ENCODE peak calls at places on chromosomes 7 and 10, in seven cellular contexts. P is cardiac muscle cell; V is bronchial epithelial cell; R is lower lobe of right lung; S is BE2C; A is transverse colon; Y is CD8-positive, alpha-beta T cell. E is an unnamed sample.

GRCh38 chr10:63166742-63167258 is 33.7 kb downstream of the NRBF2 start:
- DNase-seq in Y (peak; percentile 17), V (peak; percentile 79), A (no peak), R (no peak), S (peak; percentile 31), P (peak; percentile 90), E (peak; percentile 80)

GRCh38 chr7:8217200-8218068 is 44.5 kb downstream of the ICA1 start:
- DNase-seq in P (peak; percentile 79), Y (peak; percentile 55), R (no peak), A (no peak), S (peak; percentile 45), V (peak; percentile 69), E (no peak)

GRCh38 chr10:79422178-79422892 is 23.1 kb downstream of the ZCCHC24 start:
- DNase-seq in Y (no peak), R (peak; percentile 44), S (peak; percentile 69), P (peak; percentile 94), V (no peak), A (no peak), E (no peak)

GRCh38 chr7:154856737-154857136 is 146.2 kb downstream of the PAXIP1 start:
- DNase-seq in Y (no peak), V (no peak), A (no peak), S (no peak), P (no peak), R (no peak), E (no peak)

GRCh38 chr10:110533149-110533548 is 34.3 kb upstream of the SMC3 start:
- DNase-seq in S (no peak), P (peak; percentile 41), A (no peak), R (no peak), Y (no peak), V (no peak), E (no peak)

GRCh38 chr7:120783273-120783672 is 74.7 kb downstream of the TSPAN12 start:
- DNase-seq in S (no peak), R (no peak), V (no peak), A (no peak), Y (no peak), P (no peak), E (no peak)

GRCh38 chr10:7133958-7134357 is 276.9 kb downstream of the SFMBT2 start:
- DNase-seq in Y (no peak), P (no peak), A (no peak), R (no peak), V (no peak), S (no peak), E (no peak)

GRCh38 chr7:3289996-3290395 is 11.1 kb upstream of the SDK1 start:
- DNase-seq in A (no peak), R (no peak), P (peak; percentile 60), S (no peak), V (no peak), Y (no peak), E (no peak)

GRCh38 chr10:132418520-132419416 is 21.8 kb downstream of the PWWP2B start:
- DNase-seq in V (peak; percentile 32), Y (no peak), P (peak; percentile 25), S (no peak), R (peak; percentile 88), A (peak; percentile 93), E (peak; percentile 62)

GRCh38 chr7:27714831-27715444 is 25.0 kb upstream of the TAX1BP1 start:
- DNase-seq in R (no peak), S (no peak), P (peak; percentile 92), A (no peak), V (no peak), Y (no peak), E (no peak)

GRCh38 chr10:113089581-113089980 is 139.5 kb downstream of the TCF7L2 start:
- DNase-seq in S (no peak), A (peak; percentile 33), R (no peak), Y (no peak), P (no peak), V (no peak), E (no peak)

GRCh38 chr10:73879296-73880173 is 5.2 kb upstream of the CAMK2G start:
- DNase-seq in V (peak; percentile 82), P (peak; percentile 85), A (peak; percentile 93), Y (peak; percentile 96), R (peak; percentile 94), S (peak; percentile 90), E (peak; percentile 91)
- TF ChIP-seq CTCF in V (peak; percentile 90), P (peak; percentile 95), A (peak; percentile 97), Y (peak; percentile 85), R (peak; percentile 97), S (peak; percentile 95), E (peak; percentile 95)

GRCh38 chr7:102148799-102149198 is 137.9 kb upstream of the SH2B2 start:
- DNase-seq in A (no peak), R (no peak), P (no peak), Y (no peak), V (no peak), S (no peak), E (no peak)

GRCh38 chr7:102150266-102150665 is 136.4 kb upstream of the SH2B2 start:
- DNase-seq in V (no peak), S (no peak), Y (no peak), R (no peak), A (no peak), P (no peak), E (no peak)

GRCh38 chr7:102149416-102149815 is 137.3 kb upstream of the SH2B2 start:
- DNase-seq in Y (no peak), R (no peak), P (no peak), V (no peak), S (no peak), A (no peak), E (no peak)

GRCh38 chr7:102146122-102146521 is 140.5 kb upstream of the SH2B2 start:
- DNase-seq in V (no peak), A (no peak), S (no peak), P (no peak), R (no peak), Y (no peak), E (no peak)

GRCh38 chr7:102146989-102147388 is 139.7 kb upstream of the SH2B2 start:
- DNase-seq in A (no peak), S (no peak), R (no peak), V (no peak), Y (no peak), P (peak; percentile 87), E (no peak)
- H3K4me3 ChIP-seq in A (no peak overlapping the region), S (no peak overlapping the region), R (no peak overlapping the region), V (no peak overlapping the region), Y (no peak overlapping the region), P (no peak overlapping the region), E (no peak overlapping the region)

GRCh38 chr10:29815572-29815971 is 180.8 kb upstream of the SVIL start:
- DNase-seq in S (no peak), Y (no peak), P (no peak), A (no peak), V (no peak), R (no peak), E (no peak)

GRCh38 chr10:29820890-29821398 is 186.2 kb upstream of the SVIL start:
- DNase-seq in A (peak; percentile 31), P (no peak), Y (no peak), S (no peak), R (no peak), V (no peak), E (no peak)

GRCh38 chr10:29811751-29812427 is 177.1 kb upstream of the SVIL start:
- DNase-seq in Y (no peak), S (no peak), V (peak; percentile 71), R (no peak), A (peak; percentile 50), P (peak; percentile 92), E (no peak)

DNA sequence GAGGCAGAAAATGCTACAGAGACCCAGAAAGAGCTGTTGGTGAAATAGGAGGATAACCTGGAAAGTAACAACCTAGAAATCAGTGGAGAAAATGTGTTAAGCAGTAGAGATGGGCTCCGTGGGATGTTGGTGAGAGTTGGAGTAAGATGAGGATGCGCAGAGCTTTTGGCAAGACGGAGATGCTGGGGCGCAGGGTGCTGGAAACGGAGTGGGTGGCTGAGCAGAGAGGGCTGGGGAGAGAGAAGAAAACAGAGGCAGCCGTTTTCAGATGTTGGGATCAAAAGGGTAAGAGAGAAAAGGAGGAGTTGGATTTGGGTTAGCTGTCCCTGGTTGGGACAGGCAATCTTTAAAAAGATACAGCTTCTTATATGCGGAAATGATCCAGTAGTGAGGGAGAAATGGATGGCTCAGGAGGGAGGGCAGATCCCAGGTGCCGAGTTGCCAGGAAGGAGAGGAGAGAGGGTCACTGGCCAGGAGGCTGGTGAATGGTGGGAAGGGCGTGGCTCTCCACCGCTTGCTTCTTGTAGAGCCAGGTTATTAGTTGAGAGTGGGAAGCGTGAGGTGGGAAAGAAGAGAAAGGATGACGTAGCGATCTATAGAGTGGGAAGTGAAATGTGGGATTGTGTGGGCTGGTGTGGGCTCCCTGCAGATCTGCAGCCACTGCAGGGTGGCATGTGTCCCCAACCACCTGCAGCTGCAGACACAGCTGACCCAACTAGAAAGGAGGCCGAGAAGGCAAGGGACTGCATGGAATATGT is 182.2 kb upstream of the SVIL start:
- DNase-seq in S (no peak), A (no peak), Y (no peak), R (no peak), V (no peak), P (no peak), E (no peak)
- H3K36me3 ChIP-seq in S (no peaks in the 10 kb centered on the region), A (no peaks in the 10 kb centered on the region), Y (no peaks in the 10 kb centered on the region), R (no peaks in the 10 kb centered on the region), V (no peaks in the 10 kb centered on the region), P (no peaks in the 10 kb centered on the region), E (no peaks in the 10 kb centered on the region)

GRCh38 chr7:65749039-65749438 is 123.8 kb upstream of the VKORC1L1 start:
- DNase-seq in V (no peak), R (no peak), S (no peak), Y (no peak), P (no peak), A (no peak), E (no peak)

GRCh38 chr7:65746398-65746669 is 126.5 kb upstream of the VKORC1L1 start:
- DNase-seq in R (no peak), A (no peak), Y (no peak), S (no peak), V (peak; percentile 70), P (peak; percentile 21), E (no peak)

GRCh38 chr7:65749518-65749917 is 123.4 kb upstream of the VKORC1L1 start:
- DNase-seq in A (no peak), V (no peak), Y (no peak), R (no peak), S (no peak), P (no peak), E (no peak)

GRCh38 chr7:65750511-65751344 is 122.1 kb upstream of the VKORC1L1 start:
- DNase-seq in V (peak; percentile 78), P (peak; percentile 91), Y (peak; percentile 87), S (peak; percentile 95), R (peak; percentile 96), A (peak; percentile 93), E (peak; percentile 95)
- TF ChIP-seq CTCF in V (no peak), P (no peak), Y (no peak), S (no peak), R (peak; percentile 37), A (peak; percentile 45), E (no peak)

E was measured in Caco-2.